ENCODE peak calls at places on chromosomes 2 and 18, in six cellular contexts. I is GM23248, V is AG09309, Y is mucosa of descending colon, D is LNCaP clone FGC, T is AG04449. H is an unnamed sample.

GRCh38 chr2:54909006-54909405 is 141.2 kb downstream of the RTN4 start:
- DNase-seq in D (no peak), T (no peak), I (peak; percentile 66), Y (no peak), V (no peak), H (no peak)

GRCh38 chr2:85438291-85439110 is 20.0 kb downstream of the SH2D6 start:
- DNase-seq in D (no peak), I (peak; percentile 55), Y (no peak), V (no peak), T (no peak), H (no peak)

GRCh38 chr18:6747646-6748045 is 18.1 kb downstream of the ARHGAP28 start:
- DNase-seq in V (peak; percentile 81), Y (no peak), D (no peak), I (peak; percentile 77), T (peak; percentile 87), H (no peak)

GRCh38 chr2:84494070-84494469 is 22.2 kb upstream of the DNAH6 start:
- DNase-seq in D (no peak), T (no peak), I (peak; percentile 60), Y (no peak), V (no peak), H (no peak)

GRCh38 chr2:148614332-148615049 is 30.1 kb upstream of the EPC2 start:
- DNase-seq in T (peak; percentile 31), D (no peak), Y (peak; percentile 11), V (no peak), I (peak; percentile 38), H (no peak)

GRCh38 chr2:227406177-227407031 is 18.7 kb upstream of the SCYGR1 start:
- DNase-seq in V (peak; percentile 96), I (peak; percentile 98), Y (peak; percentile 84), D (peak; percentile 80), T (peak; percentile 84), H (peak; percentile 80)

GRCh38 chr2:168494190-168494711 is 38.2 kb downstream of the CERS6 start:
- DNase-seq in V (no peak), D (no peak), Y (peak; percentile 47), T (no peak), I (peak; percentile 11), H (no peak)

GRCh38 chr2:84880645-84881521 is at the start of gene TRABD2A:
- DNase-seq in I (peak; percentile 57), T (no peak), Y (peak; percentile 67), V (no peak), D (no peak), H (peak; percentile 68)

GRCh38 chr2:201806442-201806841 is at the start of gene CDK15:
- DNase-seq in D (no peak), I (peak; percentile 65), Y (peak; percentile 18), V (no peak), T (no peak), H (no peak)

GRCh38 chr2:43467889-43468288 is 127.9 kb downstream of the THADA start:
- DNase-seq in I (peak; percentile 81), V (no peak), T (peak; percentile 31), Y (no peak), D (no peak), H (no peak)

GRCh38 chr2:120669121-120669952 is 66.3 kb upstream of the GLI2 start:
- DNase-seq in D (no peak), T (no peak), Y (no peak), I (peak; percentile 72), V (no peak), H (no peak)

GRCh38 chr18:41456791-41457190 is 498.2 kb upstream of the PIK3C3 start:
- DNase-seq in V (no peak), I (no peak), Y (no peak), T (no peak), D (no peak), H (no peak)

GRCh38 chr2:170191166-170191872 is 13.4 kb downstream of the MYO3B start:
- DNase-seq in V (no peak), T (no peak), Y (no peak), I (no peak), D (no peak), H (no peak)

GRCh38 chr2:10935953-10936942 is 24.5 kb downstream of the KCNF1 start:
- DNase-seq in I (peak; percentile 98), T (peak; percentile 90), D (peak; percentile 7), V (peak; percentile 84), Y (peak; percentile 21), H (no peak)

GRCh38 chr2:68766378-68766845 is 31.8 kb downstream of the ARHGAP25 start:
- DNase-seq in T (no peak), D (no peak), V (no peak), I (no peak), Y (peak; percentile 57), H (peak; percentile 85)

GRCh38 chr18:47594621-47595086 is 335.8 kb downstream of the SMAD2 start:
- DNase-seq in T (no peak), Y (no peak), I (no peak), V (no peak), D (no peak), H (no peak)

GRCh38 chr2:42964444-42965081 is 172.2 kb upstream of the HAAO start:
- DNase-seq in T (peak; percentile 81), V (peak; percentile 71), D (no peak), I (peak; percentile 97), Y (no peak), H (no peak)

GRCh38 chr2:43057026-43057741 is 169.2 kb downstream of the ZFP36L2 start:
- DNase-seq in T (no peak), D (no peak), V (no peak), I (no peak), Y (no peak), H (peak; percentile 44)

GRCh38 chr2:73762571-73762970 is 17.3 kb downstream of the DUSP11 start:
- DNase-seq in V (no peak), I (no peak), D (no peak), Y (no peak), T (no peak), H (no peak)

GRCh38 chr2:104521247-104521646 is 332.7 kb upstream of the POU3F3 start:
- DNase-seq in V (no peak), D (no peak), I (no peak), Y (no peak), T (no peak), H (no peak)

GRCh38 chr18:23811176-23811575 is 121.9 kb downstream of the LAMA3 start:
- DNase-seq in Y (no peak), V (no peak), T (no peak), D (no peak), I (no peak), H (no peak)

GRCh38 chr2:26043862-26044736 is 10.2 kb downstream of the RAB10 start:
- DNase-seq in T (no peak), I (peak; percentile 55), V (no peak), Y (peak; percentile 47), D (no peak), H (peak; percentile 74)
- H3K4me3 ChIP-seq in T (no peak overlapping the region), I (peak overlapping the region; percentile 53), V (no peak overlapping the region), Y (no peak overlapping the region), D (no peak overlapping the region), H (no peak overlapping the region)

DNA sequence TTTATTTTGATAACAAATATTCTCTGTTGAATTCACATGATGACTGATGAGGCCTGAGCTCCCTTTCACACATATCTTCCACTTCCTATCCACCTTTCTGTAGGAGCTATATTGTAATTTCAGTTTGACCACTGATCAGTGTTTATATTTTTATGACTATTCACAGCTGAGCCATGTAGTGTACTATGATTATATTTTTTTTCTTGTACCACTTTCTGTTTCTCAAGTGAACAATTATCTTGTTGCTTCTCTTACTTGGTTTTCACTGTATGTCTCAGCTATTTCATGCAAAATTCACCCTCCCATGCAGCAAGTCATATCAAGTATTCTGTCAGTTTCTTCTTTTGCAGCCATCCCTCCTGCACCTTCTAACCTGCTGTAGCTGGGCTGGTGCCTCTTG is 78.4 kb downstream of the TMEM247 start:
- DNase-seq in Y (no peak), V (no peak), I (no peak), T (no peak), D (no peak), H (no peak)
- H3K4me3 ChIP-seq in Y (no peak overlapping the region), V (no peak overlapping the region), I (no peak overlapping the region), T (no peak overlapping the region), D (no peak overlapping the region), H (no peak overlapping the region)

DNA sequence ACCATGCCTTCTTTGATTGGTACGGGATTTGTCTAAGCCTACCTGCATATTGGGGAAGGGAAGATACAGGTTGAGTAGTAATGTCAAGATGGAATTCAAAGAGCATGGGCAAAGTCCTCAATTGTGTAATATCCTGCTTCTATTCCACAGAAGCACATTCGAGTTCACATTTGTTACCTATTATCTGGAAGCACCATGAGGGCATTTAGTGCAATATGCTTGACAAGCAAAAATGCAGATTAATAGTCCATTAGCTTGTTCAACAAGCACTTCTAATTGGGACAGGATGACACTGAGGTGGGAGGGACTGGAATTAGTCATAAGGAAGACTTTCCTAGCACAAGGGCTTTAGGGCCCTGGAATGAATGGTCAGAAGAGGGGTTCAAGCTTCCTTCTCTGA is 40.5 kb downstream of the MYO5B start:
- DNase-seq in I (no peak), Y (no peak), V (no peak), D (no peak), T (no peak), H (peak; percentile 53)
- H3K4me3 ChIP-seq in I (no peak overlapping the region), Y (no peak overlapping the region), V (no peak overlapping the region), D (no peak overlapping the region), T (no peak overlapping the region), H (no peak overlapping the region)

DNA sequence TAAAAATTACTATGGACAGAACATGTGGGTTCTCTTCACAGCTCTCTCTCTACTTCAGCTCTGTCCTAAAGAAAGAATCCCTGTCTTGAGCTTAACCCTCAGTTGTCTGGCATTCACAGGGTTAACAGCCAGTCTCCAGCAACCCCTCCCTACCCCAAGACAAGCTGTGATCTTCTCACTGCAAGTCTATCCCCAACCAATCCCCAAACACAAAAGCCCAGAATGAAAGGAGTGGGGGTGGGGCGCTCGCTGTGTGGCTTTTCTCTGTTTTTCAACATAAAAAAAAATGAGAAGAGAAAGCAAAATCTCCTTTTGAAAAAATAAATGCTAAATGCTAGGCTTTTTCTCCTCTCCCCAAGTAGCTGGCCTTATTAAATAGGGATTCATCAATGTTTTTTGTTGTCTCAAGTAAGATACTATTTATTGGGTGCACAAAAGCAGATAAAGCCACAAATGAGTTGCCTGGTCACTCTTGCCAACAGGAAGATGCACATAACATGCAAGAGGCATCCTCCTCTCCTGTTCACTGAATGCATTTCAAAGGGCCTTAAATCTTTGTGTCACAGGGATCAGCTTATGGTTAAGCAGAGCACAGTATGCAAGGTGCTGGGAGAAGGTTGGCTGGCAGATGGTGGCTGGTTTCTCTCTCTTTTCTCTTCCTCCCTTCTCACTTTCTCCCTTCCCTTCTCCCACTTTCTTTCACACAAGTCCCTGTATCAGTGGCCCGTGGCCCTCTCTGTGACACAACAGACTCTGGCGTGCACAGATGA is 225.7 kb downstream of the CMPK2 start:
- DNase-seq in D (no peak), T (no peak), V (no peak), Y (no peak), I (no peak), H (no peak)
- H3K4me3 ChIP-seq in D (no peak overlapping the region), T (no peak overlapping the region), V (no peak overlapping the region), Y (no peak overlapping the region), I (no peak overlapping the region), H (no peak overlapping the region)

DNA sequence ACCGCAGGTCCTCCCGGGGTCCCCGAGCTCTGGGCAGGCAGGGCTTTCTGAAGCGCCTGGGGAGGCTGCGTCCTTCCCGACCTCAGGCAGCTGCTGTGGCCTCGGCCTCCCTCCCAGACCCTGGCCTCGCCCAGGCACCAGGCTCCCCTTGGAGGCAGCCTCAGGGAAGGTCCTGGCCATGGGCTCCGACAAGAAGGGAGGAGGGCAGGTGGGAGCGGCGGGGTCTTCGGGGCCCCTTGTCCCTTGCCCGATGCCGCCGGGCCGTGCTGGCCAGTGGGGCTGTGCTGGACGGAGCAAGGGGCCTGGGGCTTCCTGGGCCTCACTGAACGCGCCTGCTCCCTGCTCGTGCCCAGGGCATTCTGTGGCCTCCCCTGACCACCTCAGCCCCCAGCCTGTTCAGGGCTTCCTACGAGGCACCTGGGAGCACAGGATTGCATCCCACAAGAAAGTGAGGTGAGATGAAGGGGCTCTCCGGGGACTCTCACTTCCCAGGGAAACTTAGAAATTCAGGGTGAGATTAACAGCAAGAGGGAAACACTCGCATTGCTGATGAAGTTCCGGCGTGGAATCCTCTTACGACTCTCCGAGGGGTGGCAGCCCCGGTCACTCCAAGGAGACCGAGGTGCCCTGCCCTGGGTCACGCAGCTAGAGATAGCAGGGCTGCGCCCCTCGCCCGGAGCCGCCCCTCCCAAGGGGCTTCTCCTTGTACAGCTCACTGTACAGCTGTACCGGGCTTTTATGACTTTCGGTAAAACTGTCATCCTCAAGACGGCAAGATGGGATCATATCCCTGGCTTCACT is 792 bp downstream of the MFSD2B start:
- DNase-seq in D (no peak), I (no peak), Y (no peak), T (no peak), V (no peak), H (no peak)
- H3K4me3 ChIP-seq in D (no peak overlapping the region), I (peak overlapping the region; percentile 68), Y (no peak overlapping the region), T (peak overlapping the region; percentile 48), V (peak overlapping the region; percentile 47), H (no peak overlapping the region)